ENCODE peak calls at places on chromosomes 11 and 22, in five cellular contexts. M, I, Y, P and S are unnamed samples.

GRCh38 chr22:38327805-38328204 is 10.6 kb upstream of the CSNK1E start:
- DNase-seq in M (no peak), Y (peak), I (no peak), P (no peak), S (no peak)

GRCh38 chr11:102157219-102157618 is 47.0 kb downstream of the YAP1 start:
- DNase-seq in I (no peak), Y (peak), P (peak), M (no peak), S (no peak)

GRCh38 chr22:50513175-50513574 is 5.2 kb downstream of the NCAPH2 start:
- DNase-seq in I (no peak), M (no peak), Y (no peak), P (no peak), S (no peak)

GRCh38 chr11:81979444-81979843 is 754.2 kb downstream of the FAM181B start:
- DNase-seq in M (no peak), I (no peak), P (no peak), Y (no peak), S (no peak)

GRCh38 chr11:65695459-65696241 is 16.4 kb upstream of the KAT5 start:
- DNase-seq in M (no peak), P (peak), I (no peak), Y (no peak), S (no peak)

GRCh38 chr11:23997356-23997755 is 499.5 kb upstream of the LUZP2 start:
- DNase-seq in M (no peak), I (no peak), Y (no peak), P (no peak), S (no peak)

GRCh38 chr11:100573911-100574513 is 113.1 kb upstream of the ARHGAP42 start:
- DNase-seq in Y (peak), I (no peak), P (no peak), M (no peak), S (no peak)

GRCh38 chr11:101129203-101129943 is at the start of gene PGR:
- DNase-seq in M (no peak), I (no peak), Y (peak), P (peak), S (no peak)

GRCh38 chr11:119975561-119976152 is 162.3 kb downstream of the TRIM29 start:
- DNase-seq in I (no peak), Y (no peak), M (no peak), P (peak), S (no peak)

GRCh38 chr11:119195680-119196079 is 10.4 kb downstream of the NHERF4 start:
- DNase-seq in I (no peak), Y (peak), M (peak), P (peak), S (no peak)

GRCh38 chr22:48982321-48982905 is 845.3 kb downstream of the BRD1 start:
- DNase-seq in I (no peak), M (no peak), P (no peak), Y (no peak), S (no peak)

GRCh38 chr11:120137611-120138521 is at the start of gene TRIM29:
- DNase-seq in Y (no peak), P (no peak), I (no peak), M (no peak), S (no peak)

GRCh38 chr11:31800398-31801265 is 10.5 kb downstream of the PAX6 start:
- DNase-seq in M (no peak), Y (no peak), I (no peak), P (no peak), S (no peak)

GRCh38 chr11:35419713-35420333 is 465 bp upstream of the SLC1A2 start:
- DNase-seq in M (no peak), Y (peak), P (no peak), I (no peak), S (no peak)

GRCh38 chr11:126336646-126337045 is 18.8 kb upstream of the ST3GAL4 start:
- DNase-seq in P (no peak), M (no peak), Y (no peak), I (no peak), S (no peak)

GRCh38 chr11:111206472-111206871 is 39.1 kb upstream of the POU2AF2 start:
- DNase-seq in M (peak), I (no peak), Y (peak), P (no peak), S (no peak)

GRCh38 chr11:134542401-134543143 is 130.5 kb upstream of the B3GAT1 start:
- DNase-seq in M (no peak), I (no peak), Y (no peak), P (no peak), S (no peak)

GRCh38 chr11:60193687-60194433 is 11.0 kb upstream of the MS4A6A start:
- DNase-seq in M (no peak), P (peak), I (no peak), Y (peak), S (peak)